ENCODE peak calls at places on chromosome 21, in four cellular contexts. A is H1, G is K562, R is HepG2. U is an unnamed sample.

GRCh38 chr21:38506606-38507331 is 8.5 kb upstream of the ERG start:
- DNase-seq in R (no peak), A (no peak), G (no peak), U (peak)

GRCh38 chr21:42747746-42748351 is 94.4 kb downstream of the PDE9A start:
- DNase-seq in G (no peak), R (no peak), A (no peak), U (no peak)

GRCh38 chr21:43774163-43774562 is 1.9 kb downstream of the CSTB start:
- DNase-seq in A (no peak), R (no peak), G (no peak), U (no peak)

GRCh38 chr21:29718081-29718815 is 221.5 kb downstream of the GRIK1 start:
- DNase-seq in G (no peak), A (no peak), R (no peak), U (no peak)

GRCh38 chr21:33828083-33828482 is 87.5 kb downstream of the ATP5PO start:
- DNase-seq in R (no peak), A (no peak), G (no peak), U (no peak)

GRCh38 chr21:44940116-44940631 is 345 bp downstream of the SLX9 start:
- DNase-seq in G (peak), A (no peak), R (no peak), U (no peak)

GRCh38 chr21:38227401-38227800 is 29.4 kb upstream of the KCNJ15 start:
- DNase-seq in A (no peak), R (no peak), G (no peak), U (no peak)

GRCh38 chr21:45388011-45388521 is 16.9 kb upstream of the COL18A1 start:
- DNase-seq in A (no peak), R (no peak), G (no peak), U (no peak)

GRCh38 chr21:41189147-41189538 is 21.2 kb downstream of the BACE2 start:
- DNase-seq in G (no peak), R (no peak), A (no peak), U (no peak)

GRCh38 chr21:37072239-37072987 is 458 bp downstream of the PIGP start:
- DNase-seq in A (no peak), R (no peak), G (peak), U (peak)

GRCh38 chr21:38159355-38159754 is 97.4 kb upstream of the KCNJ15 start:
- DNase-seq in R (peak), G (peak), A (peak), U (peak)

GRCh38 chr21:42062543-42063022 is 8.5 kb upstream of the UMODL1 start:
- DNase-seq in A (no peak), G (no peak), R (no peak), U (no peak)

GRCh38 chr21:17513214-17514123 is 626 bp downstream of the CXADR start:
- DNase-seq in A (peak), G (no peak), R (peak), U (peak)

GRCh38 chr21:32304998-32305397 is 6.3 kb downstream of the MRAP start:
- DNase-seq in G (no peak), A (peak), R (no peak), U (no peak)

GRCh38 chr21:32308696-32309095 is 10.0 kb downstream of the MRAP start:
- DNase-seq in A (peak), R (no peak), G (no peak), U (no peak)

GRCh38 chr21:32303385-32303784 is 4.7 kb downstream of the MRAP start:
- DNase-seq in G (no peak), R (no peak), A (no peak), U (no peak)

GRCh38 chr21:32307706-32308105 is 9.1 kb downstream of the MRAP start:
- DNase-seq in R (peak), A (peak), G (no peak), U (no peak)

GRCh38 chr21:32306021-32306780 is 7.5 kb downstream of the MRAP start:
- DNase-seq in G (no peak), A (peak), R (peak), U (peak)
- TF ChIP-seq JUN in G (no peak), A (no peak), R (no peak), U (no peak)

GRCh38 chr21:16011719-16012118 is 281.9 kb downstream of the USP25 start:
- DNase-seq in G (no peak), A (no peak), R (no peak), U (no peak)

GRCh38 chr21:16007933-16008332 is 278.2 kb downstream of the USP25 start:
- DNase-seq in G (no peak), R (no peak), A (no peak), U (no peak)

GRCh38 chr21:16013570-16013969 is 283.8 kb downstream of the USP25 start:
- DNase-seq in R (no peak), A (no peak), G (no peak), U (no peak)
- TF ChIP-seq ATF3 in R (no peak), A (no peak), G (no peak), U (no peak)

DNA sequence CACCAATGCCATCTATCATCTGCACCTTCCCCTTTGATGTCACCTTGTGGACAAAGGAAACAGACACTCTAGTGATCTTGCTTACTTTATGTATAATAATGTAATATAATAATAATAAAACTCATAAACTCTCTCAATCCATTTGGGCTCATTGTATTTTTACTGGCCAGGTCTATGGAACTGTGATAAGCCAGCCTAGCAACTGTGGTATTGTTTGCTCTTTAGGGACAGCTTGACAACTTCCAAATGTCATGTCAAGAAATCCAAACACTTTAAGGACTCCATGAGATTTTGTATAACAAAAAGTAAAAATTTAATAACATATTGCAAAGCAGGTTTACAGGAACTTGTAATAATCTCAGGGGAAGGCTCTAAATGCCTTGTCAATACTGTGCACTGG is 1163.4 kb upstream of the TMPRSS15 start:
- DNase-seq in R (no peak), A (no peak), G (no peak), U (no peak)
- TF ChIP-seq USF2 in R (no peak), A (no peak), G (no peak), U (no peak)

DNA sequence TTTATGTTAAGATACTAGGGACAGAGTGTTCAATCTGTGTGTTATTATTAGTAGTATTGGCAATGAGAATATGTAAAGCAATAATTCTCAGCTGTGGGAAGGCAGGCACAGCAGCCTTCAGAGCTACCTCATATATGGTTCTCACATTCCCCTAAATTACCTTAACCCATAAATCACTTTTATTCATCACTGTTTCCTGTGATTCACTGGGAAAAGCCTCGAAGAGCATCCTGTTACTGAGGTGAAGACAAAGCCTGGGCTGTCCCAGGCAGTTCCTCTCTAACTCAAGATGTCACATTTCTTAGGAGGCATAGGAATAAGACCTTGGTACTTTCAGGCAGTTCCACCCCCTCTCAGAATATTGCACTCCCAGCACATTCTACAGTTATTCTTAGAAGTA is 965.7 kb downstream of the NCAM2 start:
- DNase-seq in A (no peak), R (no peak), G (no peak), U (no peak)
- TF ChIP-seq JUN in A (no peak), R (no peak), G (no peak), U (no peak)

GRCh38 chr21:35904995-35905972 is 155.0 kb downstream of the SETD4 start:
- DNase-seq in A (no peak), R (no peak), G (no peak), U (no peak)
- TF ChIP-seq ATF3 in A (no peak), R (no peak), G (peak), U (no peak)

GRCh38 chr21:46599251-46599572 is 5.7 kb downstream of the S100B start:
- DNase-seq in A (no peak), R (peak), G (peak), U (no peak)
- TF ChIP-seq USF2 in A (no peak), R (no peak), G (no peak), U (no peak)

DNA sequence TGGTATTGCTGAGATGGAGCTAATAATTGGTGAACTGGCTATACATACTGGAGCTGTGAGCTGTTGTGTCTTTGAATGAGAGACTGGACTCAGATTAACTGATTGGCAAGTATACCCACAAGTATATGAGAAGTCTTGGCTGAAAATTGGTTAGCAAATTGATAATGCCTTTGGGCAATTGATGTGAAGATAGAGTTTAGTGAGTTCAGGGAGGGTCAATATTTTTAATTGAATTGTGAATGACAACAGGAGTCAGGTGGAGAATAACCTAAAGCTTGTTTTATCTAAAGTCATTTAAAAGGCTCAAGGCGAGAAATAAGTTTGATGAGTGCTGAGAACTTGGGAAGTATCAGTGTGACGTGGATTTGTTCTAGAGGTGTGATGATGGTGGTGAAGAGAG is 27.5 kb downstream of the NCAM2 start:
- DNase-seq in R (no peak), G (no peak), A (no peak), U (no peak)
- TF ChIP-seq JUN in R (no peak), G (no peak), A (no peak), U (no peak)

U was measured in WTC11.